ENCODE peak calls at places on chromosome 20, in five cellular contexts. T is A549, B is breast epithelium, Q is Panc1, J is uterus. Y is an unnamed sample.

GRCh38 chr20:62318411-62319345 is 15.9 kb downstream of the ADRM1 start:
- DNase-seq in T (no peak), Q (no peak), J (no peak), B (no peak), Y (no peak)

GRCh38 chr20:31835977-31836852 is 9.2 kb downstream of the FOXS1 start:
- DNase-seq in Q (no peak), B (peak; percentile 75), J (peak; percentile 79), T (peak; percentile 56), Y (peak; percentile 91)

GRCh38 chr20:59813126-59813947 is 120.1 kb downstream of the SYCP2 start:
- DNase-seq in Q (no peak), T (no peak), B (no peak), J (no peak), Y (no peak)

GRCh38 chr20:58075565-58075964 is 152.9 kb downstream of the ANKRD60 start:
- DNase-seq in J (no peak), T (no peak), B (peak; percentile 7), Q (no peak), Y (no peak)

GRCh38 chr20:13822459-13822858 is 37.6 kb downstream of the NDUFAF5 start:
- DNase-seq in Q (no peak), T (no peak), J (no peak), B (no peak), Y (no peak)

GRCh38 chr20:17059465-17059864 is 167.4 kb upstream of the PCSK2 start:
- DNase-seq in J (no peak), T (no peak), B (no peak), Q (no peak), Y (no peak)

GRCh38 chr20:64152906-64153305 is 11.3 kb upstream of the MYT1 start:
- DNase-seq in J (no peak), T (no peak), B (no peak), Q (no peak), Y (no peak)

GRCh38 chr20:50642288-50642803 is 49.0 kb downstream of the RIPOR3 start:
- DNase-seq in T (no peak), Q (no peak), B (no peak), J (no peak), Y (no peak)

GRCh38 chr20:6277661-6278060 is 154.8 kb upstream of the FERMT1 start:
- DNase-seq in Q (no peak), J (no peak), B (no peak), T (no peak), Y (no peak)

GRCh38 chr20:40192083-40192482 is 497.0 kb downstream of the MAFB start:
- DNase-seq in Q (no peak), T (no peak), B (no peak), J (no peak), Y (no peak)

GRCh38 chr20:7358670-7359069 is 581.6 kb downstream of the HAO1 start:
- DNase-seq in T (no peak), J (no peak), B (no peak), Q (no peak), Y (no peak)

GRCh38 chr20:50561379-50562078 is 51.3 kb downstream of the PTPN1 start:
- DNase-seq in J (peak; percentile 76), Q (peak; percentile 80), B (no peak), T (peak; percentile 75), Y (peak; percentile 70)

GRCh38 chr20:46328180-46328882 is 20.0 kb upstream of the CDH22 start:
- DNase-seq in B (no peak), J (no peak), T (no peak), Q (no peak), Y (no peak)

GRCh38 chr20:62860924-62861691 is 514 bp downstream of the TCFL5 start:
- DNase-seq in J (no peak), B (no peak), Q (no peak), T (no peak), Y (no peak)

GRCh38 chr20:48106428-48106827 is 321.1 kb upstream of the SULF2 start:
- DNase-seq in Q (no peak), B (no peak), J (no peak), T (no peak), Y (no peak)

GRCh38 chr20:47309806-47310426 is 46.6 kb downstream of the ZMYND8 start:
- DNase-seq in Q (no peak), T (no peak), B (peak; percentile 74), J (no peak), Y (peak; percentile 35)

GRCh38 chr20:4769328-4769727 is 47.6 kb downstream of the PRND start:
- DNase-seq in Q (no peak), J (no peak), T (no peak), B (no peak), Y (no peak)

GRCh38 chr20:24491043-24491756 is 21.8 kb downstream of the SYNDIG1 start:
- DNase-seq in B (no peak), T (no peak), Q (no peak), J (no peak), Y (no peak)

GRCh38 chr20:61775423-61775822 is 290.3 kb downstream of the TAF4 start:
- DNase-seq in Q (no peak), T (no peak), J (no peak), B (no peak), Y (no peak)

GRCh38 chr20:59912609-59913008 is 20.8 kb downstream of the SYCP2 start:
- DNase-seq in J (no peak), Q (no peak), T (no peak), B (no peak), Y (no peak)

GRCh38 chr20:24990810-24991252 is 1.7 kb downstream of the APMAP start:
- DNase-seq in Q (no peak), T (no peak), B (peak; percentile 46), J (no peak), Y (peak; percentile 12)

GRCh38 chr20:50716518-50716917 is 14.9 kb upstream of the PARD6B start:
- DNase-seq in J (no peak), B (no peak), T (no peak), Q (no peak), Y (no peak)

GRCh38 chr20:15297059-15297875 is 959.9 kb upstream of the FLRT3 start:
- DNase-seq in J (no peak), Q (no peak), T (no peak), B (peak; percentile 19), Y (no peak)

GRCh38 chr20:31721408-31722332 is 998 bp downstream of the BCL2L1 start:
- DNase-seq in J (no peak), B (no peak), Q (no peak), T (no peak), Y (peak; percentile 26)

GRCh38 chr20:59074456-59074855 is 31.9 kb upstream of the PRELID3B start:
- DNase-seq in Q (no peak), B (no peak), T (no peak), J (no peak), Y (no peak)

GRCh38 chr20:63351811-63352591 is 9.1 kb downstream of the CHRNA4 start:
- DNase-seq in Q (no peak), J (no peak), B (no peak), T (no peak), Y (peak; percentile 11)

GRCh38 chr20:31710423-31711250 is 12.0 kb downstream of the BCL2L1 start:
- DNase-seq in J (no peak), T (no peak), Q (no peak), B (peak; percentile 89), Y (no peak)

GRCh38 chr20:19603390-19603753 is 154.7 kb upstream of the RIN2 start:
- DNase-seq in Q (no peak), J (no peak), B (no peak), T (no peak), Y (no peak)

GRCh38 chr20:62952373-62953166 is at the start of gene SLC17A9:
- DNase-seq in B (no peak), Q (no peak), T (no peak), J (peak; percentile 32), Y (no peak)

GRCh38 chr20:37345339-37346231 is at the start of gene SRC:
- DNase-seq in Q (no peak), J (peak; percentile 89), B (peak; percentile 69), T (peak; percentile 68), Y (peak; percentile 92)

DNA sequence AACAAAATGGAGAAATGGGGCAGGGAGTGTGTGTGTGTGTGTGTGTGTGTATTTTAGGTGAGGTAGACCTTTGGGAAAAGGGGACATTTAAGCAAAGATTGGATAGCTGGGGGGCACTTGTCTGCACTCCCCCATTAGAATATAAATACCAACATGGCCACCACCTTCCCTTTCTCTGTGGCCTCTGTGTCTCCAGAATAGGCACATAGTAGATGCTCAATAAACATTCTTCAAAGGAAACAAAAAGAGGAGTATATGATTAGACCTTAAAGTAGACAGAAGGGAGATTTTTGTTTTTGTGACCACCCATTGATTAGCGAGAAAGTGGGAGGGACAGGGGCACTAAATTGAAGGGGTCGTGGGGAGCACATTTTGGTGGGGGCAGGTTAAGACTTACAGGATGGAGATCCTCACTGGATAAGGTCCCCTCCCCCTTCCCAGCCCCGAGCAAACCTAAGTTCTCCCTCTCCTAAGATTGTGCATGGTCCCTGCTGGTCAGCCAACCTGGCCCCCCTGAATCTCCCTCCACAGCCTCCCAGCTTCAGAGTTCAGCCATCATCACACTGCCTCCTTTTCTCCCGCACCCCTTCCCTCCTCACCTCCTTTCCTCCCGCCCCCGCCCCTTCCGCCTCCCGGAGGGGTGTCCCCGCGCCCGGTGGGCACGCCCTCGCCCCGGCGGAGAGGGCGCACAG is 514 bp upstream of the TSHZ2 start:
- DNase-seq in B (no peak), Q (no peak), T (no peak), J (no peak), Y (no peak)
- H3K4me3 ChIP-seq in B (peak overlapping the region; percentile 78), Q (peak overlapping the region; percentile 40), T (peak overlapping the region; percentile 44), J (peak overlapping the region; percentile 48), Y (peak overlapping the region; percentile 90)

DNA sequence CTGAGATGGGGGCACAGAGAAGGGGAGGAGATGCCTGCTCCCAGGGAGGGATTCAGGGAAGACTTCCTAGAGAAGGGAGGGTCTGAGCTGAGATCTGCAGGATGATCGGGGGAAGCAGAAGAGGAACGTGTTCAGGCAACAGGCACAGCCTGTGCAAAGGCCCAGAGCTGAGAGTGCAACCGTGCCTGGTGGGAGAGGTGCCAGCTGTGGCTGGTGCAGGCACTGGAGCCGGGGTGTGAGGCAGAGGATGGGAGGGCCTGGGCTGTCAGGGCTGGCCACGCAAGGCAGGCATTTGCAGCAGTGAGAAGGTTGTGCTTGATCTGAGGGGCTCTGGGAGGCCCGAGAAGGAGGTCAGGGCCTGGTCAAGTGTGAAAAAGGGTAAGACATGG is 27.7 kb downstream of the PTGIS start:
- DNase-seq in B (no peak), J (no peak), T (no peak), Q (no peak), Y (no peak)
- H3K27ac ChIP-seq in B (no peak overlapping the region), J (no peak overlapping the region), T (no peak overlapping the region), Q (no peak overlapping the region), Y (no peak overlapping the region)

GRCh38 chr20:1207293-1207884 is 4.1 kb downstream of the C20orf202 start:
- DNase-seq in Q (no peak), T (no peak), B (no peak), J (no peak), Y (no peak)

GRCh38 chr20:1211954-1212497 is 8.8 kb downstream of the C20orf202 start:
- DNase-seq in J (no peak), Q (no peak), B (no peak), T (no peak), Y (no peak)

GRCh38 chr20:1206749-1207148 is 3.5 kb downstream of the C20orf202 start:
- DNase-seq in B (no peak), J (no peak), Q (no peak), T (no peak), Y (no peak)

GRCh38 chr20:1210501-1210900 is 7.2 kb downstream of the C20orf202 start:
- DNase-seq in T (no peak), J (no peak), Q (no peak), B (no peak), Y (no peak)

GRCh38 chr20:1209447-1210387 is 6.5 kb downstream of the C20orf202 start:
- DNase-seq in B (no peak), Q (no peak), T (no peak), J (no peak), Y (no peak)
- TF ChIP-seq CTCF in B (no peak), Q (peak; percentile 59), T (peak; percentile 39), J (no peak), Y (no peak)

GRCh38 chr20:9815662-9816061 is 23.2 kb downstream of the PAK5 start:
- DNase-seq in T (no peak), J (no peak), B (no peak), Q (no peak), Y (no peak)

GRCh38 chr20:9817654-9818053 is 21.2 kb downstream of the PAK5 start:
- DNase-seq in J (no peak), Q (no peak), T (no peak), B (no peak), Y (no peak)
- H3K4me3 ChIP-seq in J (no peak overlapping the region), Q (no peak overlapping the region), T (no peak overlapping the region), B (no peak overlapping the region), Y (no peak overlapping the region)

Y was measured in adrenal gland.